ENCODE peak calls at places on chromosomes 5 and 9, in nine cellular contexts. W, X, I, T, G, V, K, M and U are unnamed samples.

GRCh38 chr5:76622973-76623596 is at the start of gene F2RL2:
- DNase-seq in W (no peak), X (peak; percentile 35), I (peak; percentile 49), T (no peak), G (peak; percentile 80), V (no peak), K (peak; percentile 89), M (no peak), U (no peak)

GRCh38 chr5:378976-379742 is 57.6 kb downstream of the AHRR start:
- DNase-seq in W (no peak), X (no peak), I (peak; percentile 19), T (no peak), G (no peak), V (no peak), K (no peak), M (no peak), U (no peak)

GRCh38 chr9:134915046-134915930 is 2.4 kb downstream of the FCN1 start:
- DNase-seq in W (no peak), X (no peak), I (no peak), T (no peak), G (no peak), V (no peak), K (no peak), M (no peak), U (no peak)

GRCh38 chr5:54311178-54311811 is 922 bp upstream of the ARL15 start:
- DNase-seq in W (no peak), X (no peak), I (no peak), T (peak; percentile 28), G (no peak), V (peak; percentile 6), K (peak; percentile 6), M (no peak), U (no peak)

GRCh38 chr5:10740384-10740783 is 20.6 kb downstream of the DAP start:
- DNase-seq in W (no peak), X (no peak), I (no peak), T (no peak), G (no peak), V (no peak), K (no peak), M (no peak), U (no peak)

GRCh38 chr5:40781843-40782409 is 16.2 kb downstream of the PRKAA1 start:
- DNase-seq in W (no peak), X (no peak), I (no peak), T (no peak), G (no peak), V (no peak), K (no peak), M (no peak), U (no peak)

GRCh38 chr5:18048449-18048848 is 414.2 kb downstream of the TAF11L14 start:
- DNase-seq in W (no peak), X (no peak), I (no peak), T (no peak), G (no peak), V (no peak), K (peak; percentile 18), M (no peak), U (no peak)

GRCh38 chr5:490116-491094 is 33.8 kb downstream of the SLC9A3 start:
- DNase-seq in W (no peak), X (no peak), I (no peak), T (no peak), G (no peak), V (no peak), K (no peak), M (no peak), U (no peak)

GRCh38 chr9:15113288-15113687 is 193.7 kb downstream of the TTC39B start:
- DNase-seq in W (no peak), X (no peak), I (no peak), T (no peak), G (no peak), V (no peak), K (no peak), M (no peak), U (no peak)

GRCh38 chr5:134846641-134846960 is 833 bp downstream of the C5orf24 start:
- DNase-seq in W (no peak), X (no peak), I (no peak), T (peak; percentile 68), G (no peak), V (peak; percentile 14), K (no peak), M (no peak), U (no peak)